ENCODE peak calls at places on chromosomes 2 and 18, in six cellular contexts. U, N, E, D, Z and F are unnamed samples.

GRCh38 chr18:58186258-58186948 is 142.4 kb downstream of the NEDD4L start:
- DNase-seq in U (no peak), N (peak; percentile 91), E (peak; percentile 37), D (peak; percentile 93), Z (peak; percentile 66), F (no peak)

GRCh38 chr2:163191372-163191771 is 352.8 kb upstream of the KCNH7 start:
- DNase-seq in U (no peak), N (peak; percentile 50), E (no peak), D (peak; percentile 71), Z (peak; percentile 56), F (peak; percentile 45)

GRCh38 chr2:129741623-129742022 is 237.8 kb upstream of the RAB6C start:
- DNase-seq in U (no peak), N (no peak), E (no peak), D (no peak), Z (no peak), F (no peak)

GRCh38 chr2:202017940-202018339 is 15.7 kb upstream of the FZD7 start:
- DNase-seq in U (no peak), N (no peak), E (no peak), D (no peak), Z (no peak), F (no peak)

GRCh38 chr2:56410140-56410539 is 226.3 kb downstream of the CCDC85A start:
- DNase-seq in U (no peak), N (peak; percentile 11), E (no peak), D (peak; percentile 3), Z (peak; percentile 18), F (no peak)

GRCh38 chr2:53536583-53537361 is 230.8 kb upstream of the CHAC2 start:
- DNase-seq in U (no peak), N (no peak), E (no peak), D (no peak), Z (no peak), F (no peak)

GRCh38 chr2:31739156-31739555 is 158.4 kb upstream of the SRD5A2 start:
- DNase-seq in U (no peak), N (no peak), E (no peak), D (no peak), Z (no peak), F (no peak)

GRCh38 chr2:6074303-6074702 is 382.1 kb downstream of the SOX11 start:
- DNase-seq in U (no peak), N (peak; percentile 2), E (no peak), D (no peak), Z (no peak), F (peak; percentile 41)

GRCh38 chr2:142545036-142545435 is 332.4 kb upstream of the KYNU start:
- DNase-seq in U (no peak), N (no peak), E (no peak), D (no peak), Z (no peak), F (no peak)

GRCh38 chr18:45664824-45665763 is 49.8 kb downstream of the SLC14A2 start:
- DNase-seq in U (peak; percentile 62), N (peak; percentile 68), E (peak; percentile 70), D (peak; percentile 77), Z (peak; percentile 69), F (peak; percentile 74)

GRCh38 chr2:28036307-28036706 is 145.8 kb downstream of the BABAM2 start:
- DNase-seq in U (no peak), N (peak; percentile 30), E (no peak), D (peak; percentile 53), Z (no peak), F (no peak)

GRCh38 chr2:30368258-30368657 is 78.8 kb upstream of the LCLAT1 start:
- DNase-seq in U (no peak), N (peak; percentile 87), E (no peak), D (no peak), Z (peak; percentile 86), F (no peak)

GRCh38 chr2:160720098-160720497 is 226.5 kb upstream of the RBMS1 start:
- DNase-seq in U (no peak), N (no peak), E (no peak), D (no peak), Z (no peak), F (no peak)

GRCh38 chr18:2471523-2471922 is 99.8 kb downstream of the METTL4 start:
- DNase-seq in U (no peak), N (no peak), E (no peak), D (peak; percentile 9), Z (no peak), F (no peak)

GRCh38 chr2:15265889-15266288 is 295.2 kb downstream of the NBAS start:
- DNase-seq in U (no peak), N (no peak), E (no peak), D (no peak), Z (no peak), F (no peak)

GRCh38 chr18:8536922-8537321 is 72.3 kb upstream of the RAB12 start:
- DNase-seq in U (no peak), N (no peak), E (no peak), D (no peak), Z (no peak), F (no peak)

GRCh38 chr2:84906900-84907714 is 1.7 kb downstream of the TMSB10 start:
- DNase-seq in U (peak; percentile 63), N (peak; percentile 75), E (no peak), D (peak; percentile 88), Z (peak; percentile 83), F (peak; percentile 61)

GRCh38 chr18:36499938-36500337 is 202.4 kb downstream of the FHOD3 start:
- DNase-seq in U (no peak), N (no peak), E (no peak), D (no peak), Z (no peak), F (no peak)

GRCh38 chr18:36503477-36503876 is 206.0 kb downstream of the FHOD3 start:
- DNase-seq in U (no peak), N (no peak), E (no peak), D (peak; percentile 37), Z (no peak), F (no peak)

GRCh38 chr18:36504928-36505327 is 207.4 kb downstream of the FHOD3 start:
- DNase-seq in U (no peak), N (peak; percentile 25), E (no peak), D (no peak), Z (no peak), F (no peak)

GRCh38 chr18:36505701-36506100 is 208.2 kb downstream of the FHOD3 start:
- DNase-seq in U (no peak), N (no peak), E (no peak), D (no peak), Z (no peak), F (no peak)

DNA sequence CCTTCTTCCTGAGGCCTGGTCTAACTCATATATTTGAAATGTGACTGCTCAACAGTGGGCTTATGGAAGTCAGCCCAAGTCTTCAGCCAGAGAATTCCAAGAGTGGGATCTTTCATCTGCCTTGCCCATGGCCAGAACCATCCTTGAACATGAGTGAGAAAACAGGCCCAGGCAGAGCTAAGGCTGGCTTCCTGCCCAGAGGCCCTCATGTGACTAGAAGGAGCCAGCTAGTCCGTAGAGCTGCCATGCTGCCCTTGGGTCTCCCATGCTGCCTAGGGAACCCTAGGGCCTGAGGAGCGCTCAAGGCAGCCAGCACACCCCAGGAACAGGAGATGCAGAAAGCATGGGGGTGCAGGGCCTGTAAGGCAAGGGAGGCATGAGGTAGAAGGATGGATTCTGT is 203.6 kb downstream of the FHOD3 start:
- DNase-seq in U (no peak), N (no peak), E (no peak), D (no peak), Z (no peak), F (no peak)
- H4K91ac ChIP-seq in U (no peak overlapping the region), N (no peak overlapping the region), E (no peak overlapping the region), D (no peak overlapping the region), Z (no peak overlapping the region), F (no peak overlapping the region)

GRCh38 chr2:234761910-234762309 is 189.9 kb upstream of the SH3BP4 start:
- DNase-seq in U (no peak), N (no peak), E (no peak), D (no peak), Z (no peak), F (no peak)

GRCh38 chr2:234765315-234765714 is 186.5 kb upstream of the SH3BP4 start:
- DNase-seq in U (no peak), N (no peak), E (no peak), D (no peak), Z (no peak), F (no peak)

GRCh38 chr2:234764378-234764777 is 187.4 kb upstream of the SH3BP4 start:
- DNase-seq in U (no peak), N (no peak), E (no peak), D (peak; percentile 33), Z (no peak), F (no peak)

GRCh38 chr2:234768608-234769196 is 183.1 kb upstream of the SH3BP4 start:
- DNase-seq in U (no peak), N (peak; percentile 29), E (no peak), D (peak; percentile 20), Z (no peak), F (no peak)

DNA sequence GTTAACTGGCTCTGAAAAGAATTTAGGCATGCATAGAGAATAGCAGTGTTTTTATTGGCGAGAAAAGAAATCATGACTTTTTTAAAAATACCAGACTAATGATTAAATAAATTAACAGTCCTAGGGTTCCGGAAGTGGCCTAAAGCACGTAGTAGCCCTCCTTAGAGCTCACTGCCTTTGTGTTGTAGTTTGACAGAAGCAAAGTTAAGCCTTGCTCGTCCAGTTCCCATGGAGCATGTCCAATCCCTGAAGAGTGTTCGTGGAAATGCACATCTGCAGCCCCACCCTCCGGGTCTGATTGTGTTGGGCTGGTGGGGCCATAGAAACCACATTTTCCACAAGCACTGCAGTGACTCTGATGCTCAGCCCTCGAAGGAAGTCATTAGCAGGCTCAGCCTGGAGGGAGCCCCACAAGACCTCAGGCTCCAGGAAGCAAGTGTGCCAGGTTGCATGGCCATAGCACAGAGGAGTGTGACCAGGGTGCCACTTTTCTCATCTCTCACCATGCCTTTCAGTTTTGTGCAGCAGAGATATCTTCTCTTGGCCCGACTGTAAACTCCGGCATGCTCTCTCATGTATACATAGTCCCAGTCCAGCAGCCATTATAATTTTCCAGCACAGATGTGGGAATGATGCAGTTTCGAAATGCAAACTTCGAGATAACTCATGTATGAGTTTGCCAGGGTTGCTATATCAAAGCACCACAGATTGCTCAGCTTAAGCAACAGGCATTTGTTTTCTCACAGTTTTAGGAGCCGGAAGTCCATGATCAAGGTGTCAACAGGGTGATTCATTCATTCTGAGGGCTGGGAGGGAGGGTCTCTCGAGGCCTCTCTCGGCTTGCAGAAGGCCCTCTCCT is 188.5 kb upstream of the SH3BP4 start:
- DNase-seq in U (no peak), N (peak; percentile 87), E (no peak), D (peak; percentile 40), Z (no peak), F (no peak)
- H4K91ac ChIP-seq in U (no peak overlapping the region), N (peak overlapping the region; percentile 64), E (no peak overlapping the region), D (no peak overlapping the region), Z (no peak overlapping the region), F (no peak overlapping the region)

GRCh38 chr2:43653506-43653905 is 16.4 kb downstream of the PLEKHH2 start:
- DNase-seq in U (no peak), N (no peak), E (no peak), D (no peak), Z (no peak), F (no peak)
- H4K91ac ChIP-seq in U (no peak overlapping the region), N (no peak overlapping the region), E (no peak overlapping the region), D (no peak overlapping the region), Z (no peak overlapping the region), F (no peak overlapping the region)

GRCh38 chr2:233358864-233359386 is 4.6 kb downstream of the DGKD start:
- DNase-seq in U (no peak), N (no peak), E (no peak), D (no peak), Z (no peak), F (no peak)

GRCh38 chr2:233359823-233360222 is 5.5 kb downstream of the DGKD start:
- DNase-seq in U (no peak), N (no peak), E (no peak), D (no peak), Z (no peak), F (no peak)

GRCh38 chr2:233360771-233361176 is 6.5 kb downstream of the DGKD start:
- DNase-seq in U (no peak), N (no peak), E (no peak), D (peak; percentile 78), Z (no peak), F (no peak)

GRCh38 chr2:233362742-233363141 is 8.4 kb downstream of the DGKD start:
- DNase-seq in U (no peak), N (no peak), E (no peak), D (no peak), Z (no peak), F (no peak)

GRCh38 chr2:233361298-233361697 is 7.0 kb downstream of the DGKD start:
- DNase-seq in U (no peak), N (no peak), E (no peak), D (no peak), Z (no peak), F (no peak)
- H4K91ac ChIP-seq in U (no peak overlapping the region), N (no peak overlapping the region), E (no peak overlapping the region), D (peak overlapping the region; percentile 45), Z (no peak overlapping the region), F (no peak overlapping the region)